ENCODE peak calls at places on chromosomes 13 and 19, in six cellular contexts. K is T-helper 1 cell; S is effector memory CD4-positive, alpha-beta T cell; X is kidney; A is GM12865; T is central memory CD8-positive, alpha-beta T cell. G is an unnamed sample.

GRCh38 chr19:13172335-13173128 is 22.3 kb downstream of the IER2 start:
- DNase-seq in S (peak; percentile 73), A (no peak), T (peak; percentile 54), X (peak; percentile 96), K (peak; percentile 36), G (no peak)

GRCh38 chr13:58908019-58908679 is 1255.6 kb downstream of the DIAPH3 start:
- DNase-seq in T (no peak), S (no peak), A (no peak), X (no peak), K (no peak), G (no peak)

GRCh38 chr19:2970201-2970838 is 7.0 kb upstream of the TLE6 start:
- DNase-seq in X (no peak), S (no peak), A (no peak), T (no peak), K (no peak), G (no peak)

GRCh38 chr19:2602391-2603181 is 99.9 kb downstream of the GNG7 start:
- DNase-seq in X (peak; percentile 93), A (no peak), S (no peak), K (no peak), T (no peak), G (no peak)

GRCh38 chr19:6236310-6237291 is 43.2 kb downstream of the MLLT1 start:
- DNase-seq in A (no peak), K (no peak), S (no peak), T (no peak), X (peak; percentile 95), G (no peak)

GRCh38 chr13:25187596-25187995 is 15.5 kb upstream of the AMER2 start:
- DNase-seq in S (no peak), K (no peak), A (no peak), X (no peak), T (no peak), G (no peak)

GRCh38 chr19:7295912-7296486 is 1.8 kb upstream of the INSR start:
- DNase-seq in K (no peak), T (no peak), A (no peak), X (peak; percentile 24), S (no peak), G (no peak)

GRCh38 chr13:113176292-113176691 is 17.8 kb downstream of the PROZ start:
- DNase-seq in K (peak; percentile 43), X (no peak), A (peak; percentile 50), S (peak; percentile 49), T (peak; percentile 46), G (peak; percentile 88)

GRCh38 chr13:97018029-97018819 is 23.9 kb upstream of the OXGR1 start:
- DNase-seq in T (peak; percentile 13), S (peak; percentile 1), K (no peak), A (peak; percentile 53), X (no peak), G (no peak)

GRCh38 chr19:47801270-47801669 is 3.1 kb downstream of the TPRX1 start:
- DNase-seq in A (no peak), K (no peak), X (no peak), S (no peak), T (no peak), G (no peak)

GRCh38 chr13:31204592-31204991 is 4.8 kb downstream of the B3GLCT start:
- DNase-seq in X (no peak), K (no peak), A (no peak), S (no peak), T (no peak), G (no peak)

GRCh38 chr13:85985791-85986190 is 186.6 kb upstream of the SLITRK6 start:
- DNase-seq in K (no peak), T (no peak), A (no peak), X (no peak), S (no peak), G (no peak)

GRCh38 chr13:26946675-26947342 is 186.2 kb upstream of the GPR12 start:
- DNase-seq in T (no peak), X (no peak), A (peak; percentile 66), K (no peak), S (no peak), G (no peak)

GRCh38 chr13:30268673-30269072 is 38.7 kb downstream of the KATNAL1 start:
- DNase-seq in S (no peak), X (no peak), T (no peak), K (no peak), A (peak; percentile 12), G (no peak)

GRCh38 chr19:6041071-6041470 is 63.1 kb upstream of the RANBP3 start:
- DNase-seq in A (no peak), X (peak; percentile 22), T (no peak), S (no peak), K (no peak), G (no peak)

GRCh38 chr19:47158367-47158791 is 27.7 kb downstream of the SAE1 start:
- DNase-seq in X (no peak), K (no peak), T (no peak), S (no peak), A (no peak), G (no peak)

GRCh38 chr19:47239610-47240296 is 8.8 kb upstream of the BBC3 start:
- DNase-seq in X (peak; percentile 85), S (peak; percentile 66), T (peak; percentile 63), A (peak; percentile 46), K (peak; percentile 61), G (no peak)

GRCh38 chr13:65553328-65553727 is 1676.8 kb downstream of the PCDH9 start:
- DNase-seq in T (no peak), K (no peak), A (no peak), X (peak; percentile 41), S (no peak), G (no peak)

GRCh38 chr13:20136781-20137703 is 23.8 kb downstream of the GJA3 start:
- DNase-seq in K (no peak), X (no peak), S (no peak), T (no peak), A (peak; percentile 48), G (no peak)

GRCh38 chr13:20369886-20370361 is 137.8 kb upstream of the GJB6 start:
- DNase-seq in K (no peak), A (peak; percentile 86), X (no peak), T (no peak), S (no peak), G (no peak)

GRCh38 chr13:71773534-71773933 is 93.5 kb downstream of the DACH1 start:
- DNase-seq in X (no peak), T (no peak), A (no peak), K (no peak), S (no peak), G (no peak)

GRCh38 chr19:13463296-13463695 is 43.0 kb downstream of the CACNA1A start:
- DNase-seq in K (no peak), X (no peak), S (no peak), A (peak; percentile 19), T (no peak), G (no peak)

GRCh38 chr19:8126008-8126407 is 23.4 kb downstream of the FBN3 start:
- DNase-seq in T (no peak), X (no peak), A (no peak), K (no peak), S (no peak), G (no peak)

GRCh38 chr13:111184685-111185401 is 69.7 kb downstream of the ARHGEF7 start:
- DNase-seq in S (peak; percentile 19), T (peak; percentile 37), K (no peak), A (peak; percentile 96), X (no peak), G (peak; percentile 70)

GRCh38 chr13:27442071-27442647 is 8.2 kb downstream of the MTIF3 start:
- DNase-seq in K (no peak), T (no peak), X (no peak), S (peak; percentile 33), A (no peak), G (no peak)

GRCh38 chr13:90709329-90709728 is 638.2 kb upstream of the MIR17HG start:
- DNase-seq in X (no peak), S (no peak), A (no peak), K (no peak), T (no peak), G (no peak)

G was measured in natural killer cell treated with Interleukin-12 subunit alpha and Interleukin-12 subunit beta and Interleukin-15 and Interleukin-18, amount 100 ng/mL, for 72 hours.